ENCODE peak calls at places on chromosomes 5 and 9, in seven cellular contexts. K is Karpas-422; S is CD4-positive, alpha-beta memory T cell; J is mesendoderm; H is psoas muscle; L is fibroblast of lung; W is SK-N-SH. C is an unnamed sample. For H3K36me3 and H3K4me1, the result is how much of the 10 kb centered on the place peaks cover.

GRCh38 chr5:16568875-16569580 is 47.8 kb downstream of the RETREG1 start:
- DNase-seq in S (no peak), K (no peak), H (no peak), W (peak), L (peak), J (no peak), C (peak)

GRCh38 chr5:33195431-33196128 is 245.2 kb upstream of the TARS1 start:
- DNase-seq in J (no peak), K (no peak), H (no peak), S (no peak), W (no peak), L (peak), C (no peak)

GRCh38 chr9:116565986-116566385 is 121.1 kb upstream of the TRIM32 start:
- DNase-seq in H (no peak), W (no peak), S (no peak), J (no peak), L (no peak), K (no peak), C (no peak)

GRCh38 chr5:167208911-167209310 is 1082.5 kb upstream of the WWC1 start:
- DNase-seq in L (no peak), K (no peak), S (no peak), W (no peak), J (peak), H (no peak), C (peak)

GRCh38 chr9:96176901-96177718 is 124.9 kb downstream of the HSD17B3 start:
- DNase-seq in L (peak), K (no peak), W (peak), J (peak), S (no peak), H (no peak), C (peak)

GRCh38 chr9:28001096-28001495 is 427.8 kb upstream of the C9orf72 start:
- DNase-seq in S (no peak), J (peak), L (no peak), H (no peak), K (no peak), W (no peak), C (peak)

GRCh38 chr5:109496112-109496511 is 86.3 kb upstream of the PJA2 start:
- DNase-seq in J (no peak), L (peak), K (no peak), S (no peak), H (no peak), W (no peak), C (no peak)

GRCh38 chr5:20229286-20230005 is 241.4 kb upstream of the CDH18 start:
- DNase-seq in W (no peak), H (no peak), L (peak), K (no peak), S (no peak), J (no peak), C (no peak)

GRCh38 chr9:3527653-3527960 is 1.8 kb upstream of the RFX3 start:
- DNase-seq in L (no peak), H (no peak), J (no peak), W (no peak), S (peak), K (no peak), C (no peak)

GRCh38 chr9:69109152-69109551 is 64.9 kb upstream of the TJP2 start:
- DNase-seq in H (no peak), L (no peak), J (no peak), K (no peak), S (no peak), W (no peak), C (no peak)

GRCh38 chr5:135606431-135606830 is 27.6 kb upstream of the CXCL14 start:
- DNase-seq in S (no peak), W (no peak), H (no peak), J (no peak), K (no peak), L (no peak), C (no peak)

GRCh38 chr5:177129206-177129605 is 4.4 kb upstream of the NSD1 start:
- DNase-seq in W (no peak), S (no peak), H (no peak), K (no peak), J (no peak), L (no peak), C (no peak)

GRCh38 chr9:136138566-136138965 is 19.9 kb upstream of the TMEM250 start:
- DNase-seq in L (peak), S (no peak), W (peak), H (no peak), J (peak), K (peak), C (peak)

GRCh38 chr9:131728961-131729360 is 10.9 kb downstream of the RAPGEF1 start:
- DNase-seq in K (peak), J (no peak), H (no peak), L (no peak), S (peak), W (peak), C (no peak)

GRCh38 chr9:99721898-99722297 is 99.8 kb upstream of the NR4A3 start:
- DNase-seq in S (no peak), H (no peak), J (no peak), W (no peak), L (no peak), K (no peak), C (no peak)

GRCh38 chr5:9523090-9523813 is 22.6 kb downstream of the SEMA5A start:
- DNase-seq in J (no peak), W (no peak), K (no peak), H (no peak), L (no peak), S (no peak), C (no peak)

GRCh38 chr9:91151014-91151740 is 210.5 kb downstream of the AUH start:
- DNase-seq in J (no peak), K (no peak), W (no peak), S (peak), H (no peak), L (peak), C (no peak)

GRCh38 chr9:29449294-29449693 is 1876.0 kb upstream of the C9orf72 start:
- DNase-seq in S (no peak), L (no peak), W (no peak), H (no peak), J (no peak), K (no peak), C (no peak)

GRCh38 chr5:61675015-61675692 is 343.1 kb downstream of the ZSWIM6 start:
- DNase-seq in H (no peak), K (no peak), W (no peak), S (no peak), L (no peak), J (peak), C (no peak)

GRCh38 chr5:135230326-135230925 is 168.6 kb downstream of the MACROH2A1 start:
- DNase-seq in S (no peak), L (peak), J (no peak), H (peak), W (no peak), K (peak), C (no peak)

GRCh38 chr5:11683666-11684065 is 220.6 kb downstream of the CTNND2 start:
- DNase-seq in L (no peak), J (no peak), H (no peak), W (no peak), K (no peak), S (no peak), C (no peak)

GRCh38 chr5:90293931-90294330 is 115.6 kb downstream of the CETN3 start:
- DNase-seq in W (no peak), K (no peak), L (peak), S (no peak), J (peak), H (no peak), C (no peak)

GRCh38 chr5:54753034-54753433 is 232.4 kb downstream of the ESM1 start:
- DNase-seq in W (no peak), S (no peak), K (no peak), J (no peak), H (no peak), L (peak), C (no peak)

GRCh38 chr5:180495991-180496741 is 2.0 kb downstream of the CNOT6 start:
- DNase-seq in J (no peak), L (no peak), K (no peak), H (no peak), S (no peak), W (no peak), C (no peak)

DNA sequence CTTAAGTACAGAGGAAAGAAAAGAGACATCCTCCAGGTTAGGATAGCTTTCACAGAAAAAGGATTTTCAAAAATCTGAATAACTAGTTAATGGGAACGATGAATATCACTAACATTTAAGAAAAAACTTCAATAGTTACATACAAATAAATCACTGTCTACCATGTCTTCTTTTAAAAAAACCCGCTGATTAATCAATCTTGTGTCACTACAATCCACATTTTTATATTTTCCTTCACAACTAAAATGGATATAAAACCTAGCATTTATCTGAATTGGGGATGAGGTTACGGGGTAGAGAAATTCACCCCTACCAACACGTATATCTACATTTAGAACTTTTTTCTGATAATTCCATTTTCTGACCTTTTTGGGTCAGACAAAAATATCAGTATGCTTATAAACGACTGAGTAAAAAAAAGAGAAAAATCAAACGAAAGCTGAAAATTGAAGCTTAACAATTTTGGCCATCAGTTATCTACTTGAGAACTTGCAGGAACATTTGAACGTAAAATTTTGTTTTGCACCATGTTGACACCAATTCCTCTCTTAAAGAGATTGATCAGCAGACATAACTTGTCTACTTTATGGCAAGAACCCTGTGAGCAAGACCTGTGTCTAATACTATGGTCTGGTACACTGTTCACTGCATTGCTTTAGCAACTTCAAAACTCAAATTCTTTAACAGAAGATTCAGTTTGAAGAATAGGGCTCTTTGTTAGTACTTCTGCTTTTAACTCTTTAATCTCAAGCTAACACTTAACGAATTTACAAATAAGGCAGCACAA is 4.8 kb downstream of the NR3C1 start:
- DNase-seq in L (peak), J (no peak), H (no peak), S (no peak), W (no peak), K (peak), C (no peak)
- H3K36me3 ChIP-seq in L (under half), J (under half), H (under half), S (under half), W (under half), K (half or more), C (under half)

DNA sequence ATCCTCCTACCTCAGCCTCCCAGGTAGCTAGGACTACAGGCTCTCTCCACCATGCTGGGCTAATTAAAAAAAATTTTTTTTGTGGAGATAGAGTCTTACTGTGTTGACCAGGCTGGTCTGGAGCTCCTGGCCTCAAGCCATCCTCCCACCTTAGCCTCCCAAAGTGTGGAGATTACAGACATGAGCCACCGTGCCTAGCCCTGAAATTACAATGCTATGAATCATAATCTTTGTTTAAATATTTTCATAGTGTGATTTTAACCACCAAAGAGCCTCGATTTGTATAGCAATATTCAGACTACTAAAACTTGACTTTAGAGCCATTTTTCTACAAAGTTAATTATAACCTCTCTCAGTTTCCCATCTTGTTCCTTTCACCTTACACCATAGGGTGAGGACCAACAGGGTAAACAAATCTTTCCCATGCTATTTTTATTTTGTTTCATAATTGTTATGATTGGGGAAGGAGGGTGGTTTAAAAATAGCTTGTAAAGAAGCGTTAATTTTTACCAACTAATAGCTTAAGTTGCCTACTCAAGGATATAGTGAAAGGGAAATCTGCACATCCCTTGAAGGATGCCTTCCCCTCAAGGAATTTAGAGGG is 32.7 kb downstream of the UBE2D2 start:
- DNase-seq in H (no peak), J (no peak), K (no peak), S (no peak), L (peak), W (no peak), C (no peak)
- H3K4me1 ChIP-seq in H (under half), J (under half), K (under half), S (under half), L (under half), W (under half), C (under half)

GRCh38 chr9:75071530-75072122 is 16.3 kb downstream of the NMRK1 start:
- DNase-seq in J (peak), W (no peak), H (no peak), K (peak), L (no peak), S (peak), C (no peak)

GRCh38 chr9:75065513-75065912 is 22.4 kb downstream of the NMRK1 start:
- DNase-seq in H (no peak), W (no peak), K (no peak), J (no peak), L (no peak), S (no peak), C (no peak)

GRCh38 chr9:75064307-75065025 is 23.5 kb downstream of the NMRK1 start:
- DNase-seq in H (no peak), W (no peak), S (no peak), K (no peak), L (peak), J (no peak), C (no peak)

GRCh38 chr9:75069171-75069570 is 18.8 kb downstream of the NMRK1 start:
- DNase-seq in H (no peak), W (no peak), K (no peak), L (no peak), J (no peak), S (no peak), C (no peak)

GRCh38 chr9:75067894-75068293 is 20.1 kb downstream of the NMRK1 start:
- DNase-seq in H (no peak), L (no peak), J (no peak), S (no peak), W (no peak), K (no peak), C (no peak)
- H3K36me3 ChIP-seq in H (under half), L (under half), J (under half), S (under half), W (under half), K (under half), C (under half)

GRCh38 chr5:119302449-119302848 is 53.4 kb upstream of the TNFAIP8 start:
- DNase-seq in K (no peak), W (no peak), H (no peak), J (no peak), L (no peak), S (no peak), C (no peak)
- H3K4me1 ChIP-seq in K (under half), W (under half), H (under half), J (under half), L (under half), S (half or more), C (under half)

GRCh38 chr5:79984363-79984762 is 6.7 kb downstream of the MTX3 start:
- DNase-seq in J (no peak), S (no peak), K (no peak), H (no peak), L (no peak), W (no peak), C (no peak)
- H3K36me3 ChIP-seq in J (under half), S (under half), K (under half), H (under half), L (under half), W (half or more), C (half or more)

GRCh38 chr5:5178121-5178520 is 38.0 kb downstream of the ADAMTS16 start:
- DNase-seq in L (no peak), W (no peak), S (no peak), H (no peak), K (no peak), J (peak), C (no peak)
- H3K4me1 ChIP-seq in L (under half), W (under half), S (under half), H (under half), K (under half), J (under half), C (under half)

DNA sequence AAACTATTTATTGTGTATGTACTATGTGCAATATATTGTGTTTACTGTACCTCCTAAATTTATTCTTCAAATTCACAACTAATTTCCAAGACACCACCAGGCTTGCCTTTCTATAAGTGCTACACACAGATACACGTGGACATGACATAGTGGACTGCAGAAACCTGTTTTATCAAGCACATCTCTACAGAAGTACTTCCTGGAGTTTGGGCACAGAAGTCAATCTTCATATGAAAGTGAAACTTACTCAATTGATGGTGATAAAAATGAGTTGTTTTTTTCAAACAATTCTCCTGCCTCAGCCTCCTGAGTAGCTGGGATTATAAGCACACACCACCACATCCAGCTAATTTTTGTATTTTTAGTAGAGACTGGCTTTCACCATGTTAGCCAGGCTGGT is 57.6 kb downstream of the NLN start:
- DNase-seq in J (no peak), S (no peak), W (no peak), H (no peak), K (no peak), L (no peak), C (no peak)
- H3K36me3 ChIP-seq in J (under half), S (under half), W (under half), H (under half), K (under half), L (under half), C (under half)

GRCh38 chr9:95047452-95048224 is 269.9 kb downstream of the FANCC start:
- DNase-seq in H (no peak), J (peak), S (no peak), W (no peak), K (no peak), L (no peak), C (no peak)
- H3K4me1 ChIP-seq in H (half or more), J (under half), S (under half), W (under half), K (under half), L (under half), C (under half)

C was measured in SJCRH30.